ENCODE peak calls at places on chromosomes 12 and 14, in four cellular contexts. E, Z, N and Y are unnamed samples.

GRCh38 chr12:80186727-80187217 is 87.4 kb downstream of the OTOGL start:
- DNase-seq in E (peak), N (peak), Z (peak), Y (peak)

GRCh38 chr14:65517635-65518542 is 105.4 kb downstream of the FUT8 start:
- DNase-seq in Z (no peak), E (no peak), N (no peak), Y (no peak)

GRCh38 chr14:104696671-104697316 is 7.4 kb downstream of the INF2 start:
- DNase-seq in E (no peak), N (no peak), Z (no peak), Y (no peak)

GRCh38 chr12:44551631-44552030 is 324.5 kb downstream of the NELL2 start:
- DNase-seq in N (no peak), Z (no peak), E (no peak), Y (no peak)

GRCh38 chr12:92987846-92988621 is 58.9 kb upstream of the EEA1 start:
- DNase-seq in E (peak), N (no peak), Z (peak), Y (no peak)

GRCh38 chr14:94115068-94115591 is 4.6 kb downstream of the IFI27 start:
- DNase-seq in N (no peak), Z (no peak), E (no peak), Y (peak)

GRCh38 chr14:59245809-59246295 is 57.4 kb downstream of the DAAM1 start:
- DNase-seq in N (no peak), E (peak), Z (no peak), Y (no peak)

GRCh38 chr14:68800361-68800760 is 7.5 kb upstream of the ZFP36L1 start:
- DNase-seq in E (no peak), N (no peak), Z (no peak), Y (no peak)

GRCh38 chr12:38402811-38403210 is 86.2 kb downstream of the ALG10B start:
- DNase-seq in E (no peak), N (no peak), Z (no peak), Y (no peak)

GRCh38 chr14:91138511-91139359 is 24.9 kb downstream of the DGLUCY start:
- DNase-seq in E (no peak), Z (peak), N (peak), Y (no peak)

GRCh38 chr14:92513966-92514843 is 624 bp downstream of the RIN3 start:
- DNase-seq in E (no peak), N (no peak), Z (peak), Y (no peak)
- H2AFZ ChIP-seq in E (peak), N (no peak), Z (no peak), Y (peak)

GRCh38 chr12:89783321-89784060 is 74.9 kb upstream of the ATP2B1 start:
- DNase-seq in Z (no peak), E (no peak), N (no peak), Y (no peak)

GRCh38 chr12:89789862-89790261 is 81.2 kb upstream of the ATP2B1 start:
- DNase-seq in Z (no peak), E (peak), N (no peak), Y (no peak)

GRCh38 chr12:89781961-89782360 is 73.3 kb upstream of the ATP2B1 start:
- DNase-seq in Z (no peak), E (no peak), N (no peak), Y (no peak)

GRCh38 chr12:89782807-89783206 is 74.2 kb upstream of the ATP2B1 start:
- DNase-seq in E (no peak), Z (no peak), N (no peak), Y (no peak)

DNA sequence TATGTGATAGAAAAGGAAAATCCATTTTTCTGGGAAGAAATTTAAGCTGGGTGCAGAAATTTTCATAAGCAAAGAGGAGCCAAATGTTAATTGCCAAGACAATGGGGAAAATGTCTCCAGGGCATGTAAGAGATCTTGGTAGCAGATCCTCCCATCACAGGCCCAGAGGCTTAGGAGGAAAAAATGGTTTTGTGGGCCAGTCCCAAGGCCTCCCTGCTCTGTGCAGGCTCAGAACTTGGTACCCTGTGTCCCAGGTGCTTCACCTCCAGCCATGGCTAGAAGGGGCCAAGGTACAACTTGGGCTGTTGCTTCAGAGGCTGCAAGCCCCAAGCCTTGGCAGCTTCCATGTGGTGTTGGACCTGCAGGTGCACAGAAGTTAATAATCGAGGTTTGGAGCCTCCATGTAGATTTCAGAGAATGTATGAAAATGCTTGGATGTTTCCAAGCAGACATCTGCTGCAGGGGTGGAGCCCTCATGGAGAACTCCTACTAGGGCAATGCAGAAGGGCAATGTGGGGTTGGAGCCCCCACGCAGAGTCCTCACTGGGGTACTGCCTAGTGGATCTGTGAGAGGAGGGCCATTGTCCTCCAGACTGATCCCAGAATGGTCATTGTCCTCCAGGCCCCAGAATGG is 77.7 kb upstream of the ATP2B1 start:
- DNase-seq in E (no peak), Z (no peak), N (no peak), Y (no peak)
- TF ChIP-seq NFIC in E (no peak), Z (no peak), N (no peak), Y (no peak)

GRCh38 chr14:81584495-81584894 is 50.8 kb upstream of the SEL1L start:
- DNase-seq in E (no peak), N (no peak), Z (no peak), Y (no peak)
- TF ChIP-seq USF2 in E (no peak), N (no peak), Z (no peak), Y (no peak)

DNA sequence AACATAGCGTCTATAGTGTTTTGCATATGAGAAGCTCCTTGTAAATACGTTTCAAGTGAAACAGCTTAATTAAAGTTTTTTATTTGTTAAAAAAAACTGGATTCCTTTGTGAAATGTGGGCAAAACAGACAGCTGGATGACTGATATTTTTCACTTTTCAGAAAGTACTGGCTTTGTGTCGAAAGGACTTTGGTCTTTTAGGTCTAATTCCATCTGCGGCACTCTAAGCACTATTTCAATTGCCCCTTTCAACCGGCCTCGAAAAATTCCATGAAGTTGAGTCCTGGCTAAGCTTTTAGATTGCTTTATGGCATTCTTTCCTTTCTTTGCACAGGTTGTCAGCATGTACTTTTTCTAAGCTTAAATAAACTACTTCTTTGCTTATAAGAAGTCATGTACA is 611.1 kb downstream of the ETNK1 start:
- DNase-seq in Z (peak), E (no peak), N (no peak), Y (no peak)
- H2AFZ ChIP-seq in Z (no peak), E (no peak), N (no peak), Y (no peak)

DNA sequence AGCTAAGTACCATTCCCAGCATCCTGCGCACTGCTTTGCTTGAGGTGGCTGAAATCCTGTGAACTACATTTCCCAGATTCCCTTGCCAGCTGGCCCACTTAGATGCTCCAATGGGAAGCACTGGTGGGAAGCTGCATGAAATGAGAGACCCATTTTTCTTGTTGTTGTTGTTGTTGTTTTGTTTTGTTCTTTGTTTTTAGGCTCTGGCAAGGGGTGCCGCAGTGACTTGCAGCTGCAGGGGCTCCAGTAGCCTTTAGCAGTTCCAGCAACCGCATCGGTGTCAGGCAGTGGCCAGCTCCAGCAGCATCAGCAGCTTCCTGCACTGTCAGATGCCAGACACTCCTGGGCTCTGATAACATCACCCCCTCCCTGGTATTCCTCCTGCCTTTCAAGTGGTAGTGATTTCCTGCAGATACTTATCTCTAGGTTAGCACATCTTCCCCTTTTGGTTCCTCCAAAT is 8.8 kb upstream of the EGLN3 start:
- DNase-seq in N (no peak), Z (no peak), E (no peak), Y (peak)
- TF ChIP-seq NFIC in N (no peak), Z (no peak), E (no peak), Y (no peak)

GRCh38 chr14:35539969-35540368 is 6.0 kb downstream of the INSM2 start:
- DNase-seq in E (no peak), N (no peak), Z (no peak), Y (no peak)
- TF ChIP-seq USF2 in E (no peak), N (no peak), Z (no peak), Y (no peak)